ENCODE peak calls at places on chromosome 5, in four cellular contexts. One of them, this sample, is unnamed.

GRCh38 chr5:160159991-160160826 is 41.0 kb upstream of the PWWP2A start:
- DNase-seq in K562: no peak
- DNase-seq in GM12878: peak
- DNase-seq in HL-60: no peak
- DNase-seq in this sample: no peak

GRCh38 chr5:160290751-160291150 is 21.6 kb downstream of the CCNJL start:
- DNase-seq in K562: no peak
- DNase-seq in GM12878: no peak
- DNase-seq in HL-60: no peak
- DNase-seq in this sample: no peak

GRCh38 chr5:138468966-138469539 is 3.8 kb downstream of the EGR1 start:
- DNase-seq in K562: no peak
- DNase-seq in GM12878: no peak
- DNase-seq in HL-60: no peak
- DNase-seq in this sample: no peak

GRCh38 chr5:59760798-59761348 is 132.7 kb downstream of the PDE4D start:
- DNase-seq in K562: no peak
- DNase-seq in GM12878: no peak
- DNase-seq in HL-60: no peak
- DNase-seq in this sample: no peak

GRCh38 chr5:72244862-72245371 is 75.1 kb downstream of the MRPS27 start:
- DNase-seq in K562: peak
- DNase-seq in GM12878: no peak
- DNase-seq in HL-60: no peak
- DNase-seq in this sample: no peak

GRCh38 chr5:136032564-136032963 is 3.8 kb downstream of the TGFBI start:
- DNase-seq in K562: no peak
- DNase-seq in GM12878: no peak
- DNase-seq in HL-60: no peak
- DNase-seq in this sample: no peak

GRCh38 chr5:98414938-98415337 is 358.5 kb upstream of the RGMB start:
- DNase-seq in K562: no peak
- DNase-seq in GM12878: no peak
- DNase-seq in HL-60: no peak
- DNase-seq in this sample: no peak

GRCh38 chr5:177455661-177456590 is 9.3 kb downstream of the PRR7 start:
- DNase-seq in K562: peak
- DNase-seq in GM12878: no peak
- DNase-seq in HL-60: peak
- DNase-seq in this sample: peak

GRCh38 chr5:74519161-74519571 is 121.4 kb downstream of the ENC1 start:
- DNase-seq in K562: no peak
- DNase-seq in GM12878: no peak
- DNase-seq in HL-60: no peak
- DNase-seq in this sample: no peak

GRCh38 chr5:130652178-130652577 is 512.9 kb downstream of the HINT1 start:
- DNase-seq in K562: no peak
- DNase-seq in GM12878: no peak
- DNase-seq in HL-60: no peak
- DNase-seq in this sample: no peak

GRCh38 chr5:138438724-138439536 is at the start of gene REEP2:
- DNase-seq in K562: peak
- DNase-seq in GM12878: no peak
- DNase-seq in HL-60: peak
- DNase-seq in this sample: peak

GRCh38 chr5:54624671-54625583 is 107.4 kb downstream of the SNX18 start:
- DNase-seq in K562: no peak
- DNase-seq in GM12878: no peak
- DNase-seq in HL-60: no peak
- DNase-seq in this sample: no peak

GRCh38 chr5:175335691-175336090 is 108.3 kb downstream of the DRD1 start:
- DNase-seq in K562: no peak
- DNase-seq in GM12878: no peak
- DNase-seq in HL-60: no peak
- DNase-seq in this sample: no peak

GRCh38 chr5:76831108-76831447 is 12.2 kb downstream of the F2RL1 start:
- DNase-seq in K562: no peak
- DNase-seq in GM12878: peak
- DNase-seq in HL-60: no peak
- DNase-seq in this sample: no peak

GRCh38 chr5:104170906-104171305 is 608.3 kb upstream of the NUDT12 start:
- DNase-seq in K562: no peak
- DNase-seq in GM12878: no peak
- DNase-seq in HL-60: no peak
- DNase-seq in this sample: no peak

GRCh38 chr5:34531736-34532135 is 124.4 kb upstream of the RAI14 start:
- DNase-seq in K562: no peak
- DNase-seq in GM12878: no peak
- DNase-seq in HL-60: no peak
- DNase-seq in this sample: no peak

GRCh38 chr5:178385472-178385853 is 152.9 kb upstream of the PHYKPL start:
- DNase-seq in K562: no peak
- DNase-seq in GM12878: no peak
- DNase-seq in HL-60: peak
- DNase-seq in this sample: no peak

GRCh38 chr5:180201051-180201987 is 7.7 kb downstream of the RASGEF1C start:
- DNase-seq in K562: peak
- DNase-seq in GM12878: no peak
- DNase-seq in HL-60: no peak
- DNase-seq in this sample: no peak

GRCh38 chr5:81782811-81783210 is 31.9 kb upstream of the SSBP2 start:
- DNase-seq in K562: no peak
- DNase-seq in GM12878: no peak
- DNase-seq in HL-60: no peak
- DNase-seq in this sample: no peak

GRCh38 chr5:57494104-57495098 is 11.8 kb upstream of the ACTBL2 start:
- DNase-seq in K562: peak
- DNase-seq in GM12878: peak
- DNase-seq in HL-60: no peak
- DNase-seq in this sample: no peak

GRCh38 chr5:72634444-72634843 is 127.2 kb upstream of the ZNF366 start:
- DNase-seq in K562: no peak
- DNase-seq in GM12878: no peak
- DNase-seq in HL-60: no peak
- DNase-seq in this sample: no peak

GRCh38 chr5:179558912-179559279 is 8.5 kb downstream of the RUFY1 start:
- DNase-seq in K562: no peak
- DNase-seq in GM12878: no peak
- DNase-seq in HL-60: no peak
- DNase-seq in this sample: no peak

GRCh38 chr5:180139731-180140626 is 68.4 kb upstream of the RNF130 start:
- DNase-seq in K562: no peak
- DNase-seq in GM12878: no peak
- DNase-seq in HL-60: no peak
- DNase-seq in this sample: no peak

GRCh38 chr5:95619096-95619495 is 791 bp upstream of the GPR150 start:
- DNase-seq in K562: no peak
- DNase-seq in GM12878: no peak
- DNase-seq in HL-60: no peak
- DNase-seq in this sample: no peak

GRCh38 chr5:66757219-66757833 is 161.1 kb downstream of the MAST4 start:
- DNase-seq in K562: peak
- DNase-seq in GM12878: no peak
- DNase-seq in HL-60: no peak
- DNase-seq in this sample: no peak

GRCh38 chr5:138271281-138271680 is 3.1 kb downstream of the GFRA3 start:
- DNase-seq in K562: no peak
- DNase-seq in GM12878: no peak
- DNase-seq in HL-60: no peak
- DNase-seq in this sample: no peak

GRCh38 chr5:176166427-176166826 is 71.8 kb upstream of the SIMC1 start:
- DNase-seq in K562: no peak
- DNase-seq in GM12878: no peak
- DNase-seq in HL-60: no peak
- DNase-seq in this sample: no peak

GRCh38 chr5:75044406-75044805 is 8.0 kb downstream of the GCNT4 start:
- DNase-seq in K562: no peak
- DNase-seq in GM12878: peak
- DNase-seq in HL-60: no peak
- DNase-seq in this sample: no peak

GRCh38 chr5:69368458-69369368 is 607 bp downstream of the AK6 start:
- DNase-seq in K562: peak
- DNase-seq in GM12878: no peak
- DNase-seq in HL-60: no peak
- DNase-seq in this sample: no peak

GRCh38 chr5:59042683-59043082 is 459.8 kb downstream of the RAB3C start:
- DNase-seq in K562: no peak
- DNase-seq in GM12878: no peak
- DNase-seq in HL-60: no peak
- DNase-seq in this sample: no peak

GRCh38 chr5:107985144-107985543 is 314.4 kb upstream of the EFNA5 start:
- DNase-seq in K562: no peak
- DNase-seq in GM12878: no peak
- DNase-seq in HL-60: no peak
- DNase-seq in this sample: no peak

GRCh38 chr5:71732011-71732410 is 12.9 kb downstream of the CARTPT start:
- DNase-seq in K562: no peak
- DNase-seq in GM12878: no peak
- DNase-seq in HL-60: no peak
- DNase-seq in this sample: no peak

GRCh38 chr5:1497795-1498622 is 25.8 kb downstream of the LPCAT1 start:
- DNase-seq in K562: no peak
- DNase-seq in GM12878: peak
- DNase-seq in HL-60: no peak
- DNase-seq in this sample: no peak

GRCh38 chr5:58921106-58921505 is 338.2 kb downstream of the RAB3C start:
- DNase-seq in K562: no peak
- DNase-seq in GM12878: no peak
- DNase-seq in HL-60: no peak
- DNase-seq in this sample: no peak

GRCh38 chr5:34525761-34526160 is 130.4 kb upstream of the RAI14 start:
- DNase-seq in K562: peak
- DNase-seq in GM12878: no peak
- DNase-seq in HL-60: no peak
- DNase-seq in this sample: no peak

GRCh38 chr5:148904440-148904839 is 78.0 kb downstream of the ADRB2 start:
- DNase-seq in K562: no peak
- DNase-seq in GM12878: no peak
- DNase-seq in HL-60: no peak
- DNase-seq in this sample: no peak

GRCh38 chr5:148903587-148903986 is 77.2 kb downstream of the ADRB2 start:
- DNase-seq in K562: no peak
- DNase-seq in GM12878: no peak
- DNase-seq in HL-60: no peak
- DNase-seq in this sample: no peak

GRCh38 chr5:148902478-148902877 is 76.1 kb downstream of the ADRB2 start:
- DNase-seq in K562: no peak
- DNase-seq in GM12878: no peak
- DNase-seq in HL-60: no peak
- DNase-seq in this sample: no peak

GRCh38 chr5:148906968-148907367 is 80.6 kb downstream of the ADRB2 start:
- DNase-seq in K562: no peak
- DNase-seq in GM12878: no peak
- DNase-seq in HL-60: no peak
- DNase-seq in this sample: no peak

DNA sequence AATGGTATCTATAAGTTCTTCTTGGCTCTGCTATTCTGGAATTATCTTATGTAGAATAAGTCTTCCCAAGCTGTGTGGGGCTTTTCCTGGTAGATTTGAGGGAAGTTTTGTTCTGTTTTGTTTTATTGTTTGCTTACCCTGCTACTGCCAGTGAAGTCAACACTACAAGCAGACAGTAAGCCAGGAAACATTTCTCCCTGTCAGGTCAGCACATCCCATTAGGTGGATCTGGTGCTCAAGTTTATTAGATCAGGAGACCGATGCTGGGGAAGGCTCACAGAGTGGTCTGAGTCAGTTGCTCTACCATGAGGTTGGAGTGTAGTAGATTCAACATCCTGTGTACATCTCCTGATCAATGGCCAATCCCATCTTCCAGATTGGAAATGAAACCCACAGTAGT is 79.1 kb downstream of the ADRB2 start:
- DNase-seq in K562: no peak
- DNase-seq in GM12878: no peak
- DNase-seq in HL-60: no peak
- DNase-seq in this sample: no peak
- TF ChIP-seq POLR2AphosphoS5 in K562: no peak
- TF ChIP-seq POLR2AphosphoS5 in GM12878: no peak
- TF ChIP-seq POLR2AphosphoS5 in HL-60: no peak
- TF ChIP-seq POLR2AphosphoS5 in this sample: no peak

GRCh38 chr5:149283611-149284480 is 12.2 kb downstream of the AFAP1L1 start:
- DNase-seq in K562: no peak
- DNase-seq in GM12878: no peak
- DNase-seq in HL-60: no peak
- DNase-seq in this sample: no peak
- TF ChIP-seq SPI1 in K562: no peak
- TF ChIP-seq SPI1 in GM12878: no peak
- TF ChIP-seq SPI1 in HL-60: no peak
- TF ChIP-seq SPI1 in this sample: no peak

GRCh38 chr5:172768573-172769323 is 2.2 kb downstream of the DUSP1 start:
- DNase-seq in K562: no peak
- DNase-seq in GM12878: no peak
- DNase-seq in HL-60: no peak
- DNase-seq in this sample: no peak

GRCh38 chr5:172765766-172766286 is 5.2 kb downstream of the DUSP1 start:
- DNase-seq in K562: no peak
- DNase-seq in GM12878: no peak
- DNase-seq in HL-60: no peak
- DNase-seq in this sample: no peak

GRCh38 chr5:172764861-172765765 is 5.9 kb downstream of the DUSP1 start:
- DNase-seq in K562: peak
- DNase-seq in GM12878: peak
- DNase-seq in HL-60: peak
- DNase-seq in this sample: peak

GRCh38 chr5:172768098-172768572 is 2.9 kb downstream of the DUSP1 start:
- DNase-seq in K562: no peak
- DNase-seq in GM12878: no peak
- DNase-seq in HL-60: no peak
- DNase-seq in this sample: no peak

GRCh38 chr5:172766287-172767104 is 4.5 kb downstream of the DUSP1 start:
- DNase-seq in K562: no peak
- DNase-seq in GM12878: no peak
- DNase-seq in HL-60: no peak
- DNase-seq in this sample: no peak
- TF ChIP-seq POLR2AphosphoS5 in K562: no peak
- TF ChIP-seq POLR2AphosphoS5 in GM12878: no peak
- TF ChIP-seq POLR2AphosphoS5 in HL-60: no peak
- TF ChIP-seq POLR2AphosphoS5 in this sample: no peak

DNA sequence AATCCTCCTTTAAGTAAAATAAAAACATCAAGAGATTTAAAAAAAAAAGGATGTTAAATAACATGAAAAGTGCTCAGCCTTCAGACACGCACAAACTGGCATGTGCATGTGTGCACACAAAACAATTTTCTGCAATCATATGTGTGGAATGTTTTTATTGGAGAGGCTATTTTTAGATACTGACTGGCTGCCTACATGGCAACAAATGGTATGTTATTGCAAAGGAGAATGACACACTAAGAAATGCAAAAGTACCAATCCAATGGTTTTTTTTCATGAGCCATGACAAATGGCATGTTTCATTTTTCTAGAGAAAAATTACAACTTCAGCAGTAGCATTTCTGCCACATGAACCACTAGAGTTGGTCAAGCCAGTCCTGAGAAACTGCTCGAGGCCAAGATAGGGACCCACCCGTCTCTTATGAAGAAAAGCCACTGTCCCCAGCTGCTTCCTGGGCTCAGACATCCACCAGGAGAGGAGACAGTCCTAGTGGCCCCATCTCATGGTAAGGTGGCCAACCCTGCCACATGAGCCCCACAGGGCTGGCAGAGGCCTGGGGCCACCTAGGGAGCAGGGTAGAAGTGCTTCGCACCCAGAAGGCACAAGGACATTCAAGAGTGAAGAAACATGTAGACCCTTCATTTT is 116.4 kb downstream of the MYO10 start:
- DNase-seq in K562: no peak
- DNase-seq in GM12878: no peak
- DNase-seq in HL-60: no peak
- DNase-seq in this sample: no peak
- TF ChIP-seq SPI1 in K562: no peak
- TF ChIP-seq SPI1 in GM12878: no peak
- TF ChIP-seq SPI1 in HL-60: no peak
- TF ChIP-seq SPI1 in this sample: no peak

This sample was measured in GM12891.